ENCODE peak calls at places on chromosomes 6 and 20, in six cellular contexts. O is colonic mucosa, P is NCI-H2029, M is memory B cell, C is Ammon's horn, V is transverse colon. D is an unnamed sample.

GRCh38 chr6:20168668-20169633 is 43.3 kb downstream of the MBOAT1 start:
- DNase-seq in O (no peak), P (no peak), M (no peak), C (no peak), V (no peak), D (no peak)

GRCh38 chr6:141580988-141581387 is 551.7 kb upstream of the GJE1 start:
- DNase-seq in O (no peak), P (no peak), M (no peak), C (no peak), V (no peak), D (no peak)

GRCh38 chr6:120498711-120499110 is 835.6 kb downstream of the TBC1D32 start:
- DNase-seq in O (no peak), P (no peak), M (no peak), C (no peak), V (no peak), D (no peak)

GRCh38 chr6:27500177-27500576 is 27.3 kb upstream of the ZNF184 start:
- DNase-seq in O (no peak), P (no peak), M (no peak), C (no peak), V (no peak), D (no peak)

GRCh38 chr20:723756-724155 is 44.5 kb downstream of the SLC52A3 start:
- DNase-seq in O (no peak), P (peak; percentile 76), M (no peak), C (no peak), V (no peak), D (no peak)

GRCh38 chr20:12219798-12220197 is 302.1 kb downstream of the BTBD3 start:
- DNase-seq in O (no peak), P (no peak), M (no peak), C (no peak), V (no peak), D (no peak)

GRCh38 chr6:157990321-157991066 is 8.8 kb downstream of the SYNJ2 start:
- DNase-seq in O (no peak), P (no peak), M (peak; percentile 30), C (no peak), V (no peak), D (no peak)

GRCh38 chr20:8474027-8474668 is 342.1 kb downstream of the PLCB1 start:
- DNase-seq in O (no peak), P (no peak), M (no peak), C (no peak), V (no peak), D (no peak)

GRCh38 chr6:27825025-27825823 is 87.0 kb downstream of the OR2B2 start:
- DNase-seq in O (no peak), P (no peak), M (no peak), C (no peak), V (no peak), D (no peak)

GRCh38 chr6:52511572-52512151 is 65.2 kb downstream of the TRAM2 start:
- DNase-seq in O (no peak), P (no peak), M (no peak), C (no peak), V (no peak), D (no peak)

GRCh38 chr6:120173250-120173649 is 823.7 kb upstream of the MAN1A1 start:
- DNase-seq in O (no peak), P (no peak), M (no peak), C (no peak), V (no peak), D (no peak)

GRCh38 chr6:4774715-4775590 is 1.3 kb upstream of the CDYL start:
- DNase-seq in O (peak; percentile 47), P (no peak), M (no peak), C (peak; percentile 19), V (peak; percentile 44), D (peak; percentile 19)

GRCh38 chr6:20620043-20620442 is 85.8 kb downstream of the CDKAL1 start:
- DNase-seq in O (no peak), P (no peak), M (no peak), C (no peak), V (no peak), D (no peak)

GRCh38 chr20:37142708-37143107 is 36.4 kb upstream of the RPN2 start:
- DNase-seq in O (no peak), P (no peak), M (no peak), C (no peak), V (no peak), D (no peak)

GRCh38 chr6:55916188-55916587 is 40.8 kb upstream of the BMP5 start:
- DNase-seq in O (no peak), P (no peak), M (no peak), C (no peak), V (no peak), D (no peak)

GRCh38 chr20:62506087-62506486 is 30.3 kb upstream of the GATA5 start:
- DNase-seq in O (no peak), P (no peak), M (no peak), C (no peak), V (no peak), D (no peak)

GRCh38 chr6:107129370-107129925 is 14.1 kb upstream of the BEND3 start:
- DNase-seq in O (peak; percentile 55), P (no peak), M (no peak), C (no peak), V (no peak), D (no peak)

GRCh38 chr6:13428528-13429405 is 58.6 kb downstream of the GFOD1 start:
- DNase-seq in O (no peak), P (no peak), M (no peak), C (no peak), V (no peak), D (no peak)

GRCh38 chr20:59004493-59004762 is 2.6 kb downstream of the CTSZ start:
- DNase-seq in O (no peak), P (no peak), M (no peak), C (peak; percentile 45), V (peak; percentile 80), D (no peak)

GRCh38 chr20:63123326-63123725 is 92.6 kb downstream of the YTHDF1 start:
- DNase-seq in O (no peak), P (no peak), M (no peak), C (no peak), V (peak; percentile 2), D (no peak)

GRCh38 chr6:112929661-112930060 is 582.5 kb downstream of the RFPL4B start:
- DNase-seq in O (no peak), P (no peak), M (no peak), C (no peak), V (no peak), D (no peak)

GRCh38 chr6:137661601-137662000 is 167.4 kb upstream of the OLIG3 start:
- DNase-seq in O (peak; percentile 49), P (no peak), M (peak; percentile 14), C (no peak), V (no peak), D (no peak)

GRCh38 chr6:24721461-24722215 is 2.7 kb upstream of the C6orf62 start:
- DNase-seq in O (peak; percentile 92), P (peak; percentile 94), M (no peak), C (peak; percentile 92), V (peak; percentile 90), D (peak; percentile 34)

GRCh38 chr6:33882154-33882553 is 78.4 kb upstream of the MLN start:
- DNase-seq in O (no peak), P (no peak), M (no peak), C (no peak), V (peak; percentile 39), D (no peak)

GRCh38 chr6:33314943-33315752 is 1.3 kb upstream of the TAPBP start:
- DNase-seq in O (peak; percentile 86), P (peak; percentile 31), M (peak; percentile 51), C (no peak), V (peak; percentile 86), D (no peak)

GRCh38 chr20:21053002-21053762 is 53.0 kb downstream of the LINC00237 start:
- DNase-seq in O (no peak), P (no peak), M (no peak), C (peak; percentile 35), V (no peak), D (no peak)

GRCh38 chr6:220312-220711 is 72.0 kb upstream of the DUSP22 start:
- DNase-seq in O (no peak), P (no peak), M (no peak), C (no peak), V (no peak), D (no peak)

GRCh38 chr20:35776513-35777101 is 4.8 kb downstream of the PHF20 start:
- DNase-seq in O (peak; percentile 65), P (peak; percentile 87), M (no peak), C (peak; percentile 54), V (peak; percentile 50), D (no peak)

GRCh38 chr20:9407805-9408421 is 106.5 kb upstream of the LAMP5 start:
- DNase-seq in O (peak; percentile 65), P (no peak), M (peak; percentile 40), C (peak; percentile 86), V (peak; percentile 59), D (peak; percentile 7)

GRCh38 chr6:14074723-14075503 is 42.7 kb upstream of the CD83 start:
- DNase-seq in O (no peak), P (peak; percentile 51), M (peak; percentile 55), C (peak; percentile 42), V (no peak), D (no peak)

GRCh38 chr6:143700684-143701342 is 23.0 kb downstream of the PHACTR2 start:
- DNase-seq in O (no peak), P (no peak), M (no peak), C (no peak), V (no peak), D (no peak)

GRCh38 chr20:1807394-1807793 is 87.8 kb upstream of the SIRPA start:
- DNase-seq in O (no peak), P (no peak), M (no peak), C (no peak), V (no peak), D (no peak)

GRCh38 chr6:24766685-24767462 is 7.9 kb upstream of the GMNN start:
- DNase-seq in O (no peak), P (no peak), M (no peak), C (peak; percentile 22), V (no peak), D (peak; percentile 21)

GRCh38 chr6:125789576-125790402 is 971 bp upstream of the NCOA7 start:
- DNase-seq in O (peak; percentile 59), P (peak; percentile 90), M (peak; percentile 30), C (peak; percentile 81), V (peak; percentile 58), D (no peak)

GRCh38 chr20:37414133-37414532 is 68.2 kb downstream of the SRC start:
- DNase-seq in O (no peak), P (no peak), M (no peak), C (no peak), V (no peak), D (no peak)